ENCODE peak calls at places on chromosome 5, in six cellular contexts. O, Z, G, K, T and S are unnamed samples.

GRCh38 chr5:55599148-55600050 is 64.6 kb upstream of the PLPP1 start:
- DNase-seq in O (no peak), G (no peak), K (no peak), T (no peak), Z (no peak), S (no peak)

GRCh38 chr5:141870871-141871270 is 7.3 kb downstream of the PCDH1 start:
- DNase-seq in T (no peak), G (no peak), O (no peak), Z (peak; percentile 29), K (no peak), S (no peak)

GRCh38 chr5:142512680-142513042 is 173.2 kb downstream of the FGF1 start:
- DNase-seq in O (no peak), T (no peak), G (peak; percentile 45), K (no peak), Z (no peak), S (no peak)

GRCh38 chr5:80930940-80931339 is 29.2 kb upstream of the RASGRF2 start:
- DNase-seq in T (no peak), K (no peak), G (no peak), O (no peak), Z (no peak), S (no peak)

GRCh38 chr5:90558344-90559192 is at the start of gene ADGRV1:
- DNase-seq in T (peak; percentile 30), G (no peak), Z (peak; percentile 95), K (no peak), O (no peak), S (no peak)

GRCh38 chr5:153523831-153524230 is 33.4 kb downstream of the GRIA1 start:
- DNase-seq in T (peak; percentile 60), Z (no peak), K (no peak), O (no peak), G (no peak), S (peak; percentile 45)

GRCh38 chr5:154408806-154409205 is 37.0 kb upstream of the SAP30L start:
- DNase-seq in Z (no peak), O (no peak), G (no peak), K (no peak), T (no peak), S (no peak)

GRCh38 chr5:11164456-11165286 is 403.6 kb upstream of the DAP start:
- DNase-seq in T (no peak), O (no peak), K (no peak), Z (no peak), G (no peak), S (no peak)

GRCh38 chr5:55982957-55983381 is 11.8 kb downstream of the IL6ST start:
- DNase-seq in Z (no peak), G (no peak), O (no peak), T (peak; percentile 19), K (no peak), S (no peak)

GRCh38 chr5:169710675-169711074 is 73.6 kb downstream of the DOCK2 start:
- DNase-seq in Z (no peak), T (no peak), G (no peak), K (no peak), O (no peak), S (no peak)

GRCh38 chr5:4990017-4990416 is 150.1 kb upstream of the ADAMTS16 start:
- DNase-seq in O (no peak), G (no peak), K (no peak), Z (no peak), T (no peak), S (no peak)
- H3K4me3 ChIP-seq in O (no peak overlapping the region), G (no peak overlapping the region), K (no peak overlapping the region), Z (no peak overlapping the region), T (no peak overlapping the region), S (no peak overlapping the region)

DNA sequence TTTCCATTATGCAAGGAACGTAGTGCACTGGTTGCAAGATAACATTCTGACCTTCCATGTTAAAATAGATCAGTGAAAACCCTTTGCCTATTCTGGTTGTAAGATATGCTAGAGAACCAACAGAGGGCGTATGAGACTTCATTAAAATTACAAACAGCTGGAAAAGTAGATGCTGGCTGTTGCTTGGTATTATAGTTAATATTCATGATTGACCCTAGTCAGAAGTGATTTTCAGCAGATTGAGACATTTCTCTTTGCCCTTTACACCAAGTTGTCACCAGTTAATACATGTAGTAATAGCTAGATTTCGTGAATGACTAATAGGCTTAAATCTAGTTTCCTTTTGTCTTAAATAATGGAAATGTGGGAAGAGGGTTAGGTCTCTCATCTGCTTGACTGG is 13.8 kb upstream of the FGF18 start:
- DNase-seq in G (no peak), O (no peak), T (peak; percentile 53), K (no peak), Z (no peak), S (no peak)
- TF ChIP-seq CTCF in G (peak; percentile 29), O (peak; percentile 40), T (peak; percentile 61), K (peak; percentile 47), Z (peak; percentile 26), S (peak; percentile 46)

GRCh38 chr5:172185096-172185461 is 2.9 kb downstream of the STK10 start:
- DNase-seq in T (no peak), Z (no peak), K (no peak), G (no peak), O (no peak), S (no peak)
- H3K4me3 ChIP-seq in T (no peak overlapping the region), Z (peak overlapping the region; percentile 95), K (no peak overlapping the region), G (no peak overlapping the region), O (no peak overlapping the region), S (no peak overlapping the region)

DNA sequence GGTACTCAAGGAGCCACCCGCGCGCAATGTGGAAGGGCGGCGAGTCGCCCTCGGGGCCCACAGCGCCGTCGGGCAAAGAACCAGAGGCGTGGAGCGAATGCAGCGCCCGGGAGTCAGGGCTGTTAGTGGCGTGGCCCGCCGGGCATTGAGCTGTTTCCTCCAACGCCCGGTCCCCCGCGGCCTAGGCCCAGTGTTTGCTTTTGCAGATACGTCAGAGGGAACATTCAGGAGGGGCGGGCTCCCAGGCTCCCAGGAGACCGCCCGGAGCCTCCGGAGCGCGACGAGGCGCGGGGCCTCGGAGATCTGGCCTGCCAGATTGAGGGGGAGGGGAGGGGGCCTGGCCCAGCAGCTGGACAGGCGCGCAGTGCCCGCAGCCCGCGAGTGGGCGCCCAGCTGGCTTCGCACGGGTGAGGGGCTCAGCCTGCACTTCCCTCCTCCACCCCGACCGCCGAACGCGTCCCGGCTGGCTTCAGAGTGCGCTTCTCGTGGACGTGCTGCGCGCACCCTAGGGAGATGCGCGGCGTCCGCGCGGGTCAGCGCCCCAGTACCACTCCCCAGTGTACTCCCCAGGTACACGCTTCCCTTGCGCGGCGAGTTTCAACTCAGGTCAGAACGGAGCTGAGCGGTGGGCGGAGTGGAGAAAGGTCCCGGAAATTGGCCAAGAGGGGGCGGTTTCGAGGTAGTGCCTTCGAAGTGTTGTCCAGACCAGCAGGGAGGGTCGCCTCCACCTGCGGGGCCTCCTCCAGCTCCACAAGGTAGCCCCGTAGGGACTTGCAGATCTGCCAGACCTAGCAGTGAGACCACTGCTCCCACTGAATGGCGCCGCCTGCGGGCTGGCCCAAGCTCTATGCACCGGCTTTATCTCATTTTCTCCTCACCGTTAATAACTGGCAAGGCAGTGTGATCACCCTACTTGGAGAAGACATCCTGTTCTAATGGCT is 130.4 kb downstream of the TMEM174 start:
- DNase-seq in Z (no peak), K (no peak), O (no peak), G (no peak), T (no peak), S (no peak)
- TF ChIP-seq CTCF in Z (peak; percentile 11), K (no peak), O (peak; percentile 33), G (no peak), T (no peak), S (no peak)

DNA sequence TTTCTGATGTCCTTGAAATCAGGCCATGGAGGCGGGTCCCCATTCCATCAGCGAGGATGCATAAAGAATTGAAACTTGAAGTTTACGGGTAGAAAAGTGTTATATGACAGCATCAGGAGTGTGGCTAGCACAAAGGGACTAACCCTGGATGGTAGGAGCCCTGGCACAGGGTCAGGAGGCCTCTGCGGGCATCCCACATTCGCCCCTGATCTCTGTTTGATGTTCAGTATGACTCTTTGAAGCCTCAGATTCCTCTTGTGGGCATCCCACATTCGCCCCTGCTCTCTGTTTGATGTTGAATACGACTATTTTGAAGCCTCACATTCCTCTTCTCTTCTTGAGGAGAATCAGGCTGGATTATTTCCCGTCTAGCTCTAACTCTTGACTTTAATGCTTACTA is 94.7 kb upstream of the ADRA1B start:
- DNase-seq in G (no peak), T (no peak), K (no peak), Z (no peak), O (no peak), S (no peak)
- H3K4me3 ChIP-seq in G (no peak overlapping the region), T (no peak overlapping the region), K (no peak overlapping the region), Z (no peak overlapping the region), O (no peak overlapping the region), S (no peak overlapping the region)

GRCh38 chr5:129174447-129174846 is 79.9 kb downstream of the ISOC1 start:
- DNase-seq in Z (no peak), T (no peak), G (no peak), K (no peak), O (no peak), S (no peak)

GRCh38 chr5:129177451-129177850 is 82.9 kb downstream of the ISOC1 start:
- DNase-seq in T (no peak), Z (no peak), G (no peak), K (no peak), O (no peak), S (no peak)

GRCh38 chr5:129171194-129171944 is 76.8 kb downstream of the ISOC1 start:
- DNase-seq in T (peak; percentile 17), O (no peak), K (no peak), G (no peak), Z (no peak), S (no peak)

GRCh38 chr5:129172561-129172960 is 78.0 kb downstream of the ISOC1 start:
- DNase-seq in G (no peak), Z (no peak), T (peak; percentile 71), K (no peak), O (no peak), S (no peak)
- TF ChIP-seq CTCF in G (no peak), Z (no peak), T (peak; percentile 30), K (no peak), O (peak; percentile 16), S (no peak)

DNA sequence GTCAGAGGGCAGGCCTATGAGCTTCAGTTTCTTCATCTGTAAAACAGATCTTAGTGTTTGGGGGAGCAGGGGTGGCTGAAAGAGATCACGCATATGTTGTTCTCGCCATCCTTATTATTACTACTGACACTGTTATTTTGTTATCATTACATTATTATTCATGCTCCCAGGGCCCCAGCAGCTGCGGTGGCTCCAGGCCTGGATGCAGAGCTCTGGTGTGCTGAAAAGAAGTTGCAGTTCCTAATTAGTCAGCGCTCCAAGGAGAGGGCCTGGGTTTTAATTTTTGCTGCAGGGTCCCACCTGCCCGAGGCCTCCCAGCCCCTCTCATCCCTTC is 19.5 kb downstream of the CXXC5 start:
- DNase-seq in K (no peak), T (no peak), G (no peak), O (no peak), Z (no peak), S (no peak)
- H3K4me3 ChIP-seq in K (peak overlapping the region; percentile 18), T (peak overlapping the region; percentile 60), G (peak overlapping the region; percentile 31), O (peak overlapping the region; percentile 29), Z (peak overlapping the region; percentile 49), S (peak overlapping the region; percentile 19)